ENCODE peak calls at places on chromosomes 16 and 17, in four cellular contexts. W is prostate gland, H is neural crest cell, P is upper lobe of right lung. X is an unnamed sample.

GRCh38 chr16:48384982-48385271 is 286 bp downstream of the SIAH1 start:
- DNase-seq in H (no peak), W (no peak), P (no peak), X (no peak)

GRCh38 chr17:19579867-19580565 is 46.4 kb downstream of the SLC47A1 start:
- DNase-seq in H (peak), W (no peak), P (no peak), X (no peak)

GRCh38 chr17:71631483-71631882 is 489.3 kb upstream of the SOX9 start:
- DNase-seq in W (no peak), P (no peak), H (no peak), X (no peak)

GRCh38 chr16:11700264-11701029 is 32.2 kb downstream of the SNN start:
- DNase-seq in H (no peak), W (no peak), P (no peak), X (no peak)

GRCh38 chr16:56327929-56328258 is 97.5 kb downstream of the AMFR start:
- DNase-seq in P (no peak), H (no peak), W (no peak), X (no peak)

GRCh38 chr16:69589434-69590269 is 23.9 kb downstream of the NFAT5 start:
- DNase-seq in W (no peak), H (no peak), P (no peak), X (no peak)

GRCh38 chr16:85465328-85466307 is 147.5 kb upstream of the GSE1 start:
- DNase-seq in W (no peak), H (no peak), P (no peak), X (no peak)

GRCh38 chr17:68294196-68294555 is 2.9 kb downstream of the ARSG start:
- DNase-seq in W (no peak), P (no peak), H (no peak), X (no peak)

GRCh38 chr17:44444735-44445105 is 55.3 kb upstream of the ITGA2B start:
- DNase-seq in W (no peak), P (no peak), H (no peak), X (no peak)

GRCh38 chr17:79320331-79320730 is 245.7 kb downstream of the ENGASE start:
- DNase-seq in W (no peak), P (no peak), H (no peak), X (no peak)

GRCh38 chr17:38883592-38884526 is 14.0 kb downstream of the LASP1 start:
- DNase-seq in W (no peak), P (no peak), H (peak), X (no peak)

GRCh38 chr16:54546481-54546880 is 259.9 kb upstream of the IRX3 start:
- DNase-seq in W (no peak), P (no peak), H (no peak), X (no peak)

GRCh38 chr16:85551319-85551978 is 61.7 kb upstream of the GSE1 start:
- DNase-seq in P (no peak), H (no peak), W (no peak), X (no peak)

GRCh38 chr16:85262558-85263196 is 150.4 kb upstream of the CIBAR2 start:
- DNase-seq in H (no peak), W (no peak), P (peak), X (no peak)

GRCh38 chr17:36614974-36615373 is 13.6 kb downstream of the MRM1 start:
- DNase-seq in W (no peak), H (no peak), P (no peak), X (no peak)

GRCh38 chr17:78131172-78132085 is 858 bp downstream of the TMC8 start:
- DNase-seq in W (no peak), H (no peak), P (peak), X (peak)

GRCh38 chr16:65125871-65126270 is 4.0 kb upstream of the CDH11 start:
- DNase-seq in W (no peak), P (no peak), H (no peak), X (no peak)

GRCh38 chr17:59527325-59527917 is 38.0 kb upstream of the DHX40 start:
- DNase-seq in P (no peak), H (no peak), W (no peak), X (no peak)

GRCh38 chr16:87931504-87931903 is 4.8 kb downstream of the CA5A start:
- DNase-seq in H (no peak), W (no peak), P (no peak), X (no peak)

GRCh38 chr17:37700881-37701280 is 44.0 kb downstream of the HNF1B start:
- DNase-seq in H (no peak), W (no peak), P (no peak), X (no peak)

GRCh38 chr17:80449930-80450576 is 26.4 kb downstream of the NPTX1 start:
- DNase-seq in H (no peak), W (no peak), P (no peak), X (no peak)

GRCh38 chr16:35744716-35745115 is 2285.3 kb downstream of the TP53TG3F start:
- DNase-seq in P (no peak), W (no peak), H (no peak), X (no peak)

GRCh38 chr17:61209524-61209923 is 190.1 kb upstream of the TBX2 start:
- DNase-seq in P (no peak), H (no peak), W (no peak), X (no peak)

GRCh38 chr16:84378567-84378966 is 10.2 kb downstream of the ATP2C2 start:
- DNase-seq in H (no peak), P (peak), W (no peak), X (no peak)

GRCh38 chr16:2894231-2894630 is 11.2 kb downstream of the FLYWCH2 start:
- DNase-seq in P (no peak), W (no peak), H (no peak), X (no peak)
- TF ChIP-seq CTCF in P (no peak), W (no peak), H (no peak), X (no peak)

GRCh38 chr17:76682306-76682705 is 28.5 kb downstream of the MXRA7 start:
- DNase-seq in P (no peak), H (no peak), W (no peak), X (no peak)

GRCh38 chr17:76683921-76684745 is 26.6 kb downstream of the MXRA7 start:
- DNase-seq in H (no peak), P (no peak), W (no peak), X (no peak)

GRCh38 chr17:76684756-76685155 is 26.0 kb downstream of the MXRA7 start:
- DNase-seq in P (no peak), H (no peak), W (no peak), X (no peak)

GRCh38 chr17:76681222-76682137 is 29.3 kb downstream of the MXRA7 start:
- DNase-seq in H (peak), P (peak), W (peak), X (no peak)

GRCh38 chr17:76683011-76683755 is 27.6 kb downstream of the MXRA7 start:
- DNase-seq in W (no peak), H (no peak), P (no peak), X (no peak)
- TF ChIP-seq CTCF in W (no peak), H (no peak), P (no peak), X (peak)

GRCh38 chr16:30866031-30866430 is 27.8 kb downstream of the BCL7C start:
- DNase-seq in H (no peak), W (no peak), P (no peak), X (no peak)

GRCh38 chr16:30870904-30871303 is 23.0 kb downstream of the BCL7C start:
- DNase-seq in P (no peak), W (no peak), H (no peak), X (no peak)

GRCh38 chr16:30867747-30868146 is 26.1 kb downstream of the BCL7C start:
- DNase-seq in H (no peak), W (no peak), P (no peak), X (no peak)
- TF ChIP-seq CTCF in H (peak), W (no peak), P (no peak), X (peak)

GRCh38 chr17:7437369-7437863 is 1.9 kb upstream of the FGF11 start:
- DNase-seq in H (no peak), P (no peak), W (no peak), X (no peak)

GRCh38 chr17:7438050-7438614 is 1.2 kb upstream of the FGF11 start:
- DNase-seq in P (peak), W (peak), H (no peak), X (no peak)

GRCh38 chr17:7438656-7439460 is 454 bp upstream of the FGF11 start:
- DNase-seq in P (no peak), W (no peak), H (no peak), X (no peak)

GRCh38 chr17:7436556-7437368 is 1.5 kb downstream of the TMEM102 start:
- DNase-seq in W (peak), P (peak), H (peak), X (no peak)

GRCh38 chr17:7435676-7436555 is 681 bp downstream of the TMEM102 start:
- DNase-seq in H (no peak), W (peak), P (peak), X (no peak)
- TF ChIP-seq CTCF in H (no peak), W (no peak), P (peak), X (peak)

GRCh38 chr16:62977876-62978275 is 941.6 kb upstream of the CDH8 start:
- DNase-seq in W (no peak), P (no peak), H (no peak), X (no peak)

DNA sequence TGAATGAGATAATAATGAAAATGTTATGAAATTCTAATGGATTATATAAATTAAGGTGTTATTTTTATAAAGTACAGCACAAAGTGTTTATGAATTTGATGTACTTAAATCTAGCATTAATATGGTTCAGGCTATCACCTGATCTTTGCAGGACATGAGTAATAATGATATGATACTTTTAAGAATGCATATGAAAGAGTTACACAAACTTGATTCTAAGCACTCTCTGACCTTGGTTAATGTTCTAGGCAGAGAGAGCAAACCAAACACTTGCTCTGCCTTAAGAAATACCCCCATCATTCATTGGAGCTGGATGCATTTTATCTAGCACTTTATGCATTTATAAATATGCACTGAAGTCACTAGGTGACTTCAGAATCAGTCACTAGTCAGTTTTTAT is 942.2 kb upstream of the CDH8 start:
- DNase-seq in W (no peak), H (no peak), P (no peak), X (no peak)
- TF ChIP-seq CTCF in W (no peak), H (no peak), P (no peak), X (no peak)

DNA sequence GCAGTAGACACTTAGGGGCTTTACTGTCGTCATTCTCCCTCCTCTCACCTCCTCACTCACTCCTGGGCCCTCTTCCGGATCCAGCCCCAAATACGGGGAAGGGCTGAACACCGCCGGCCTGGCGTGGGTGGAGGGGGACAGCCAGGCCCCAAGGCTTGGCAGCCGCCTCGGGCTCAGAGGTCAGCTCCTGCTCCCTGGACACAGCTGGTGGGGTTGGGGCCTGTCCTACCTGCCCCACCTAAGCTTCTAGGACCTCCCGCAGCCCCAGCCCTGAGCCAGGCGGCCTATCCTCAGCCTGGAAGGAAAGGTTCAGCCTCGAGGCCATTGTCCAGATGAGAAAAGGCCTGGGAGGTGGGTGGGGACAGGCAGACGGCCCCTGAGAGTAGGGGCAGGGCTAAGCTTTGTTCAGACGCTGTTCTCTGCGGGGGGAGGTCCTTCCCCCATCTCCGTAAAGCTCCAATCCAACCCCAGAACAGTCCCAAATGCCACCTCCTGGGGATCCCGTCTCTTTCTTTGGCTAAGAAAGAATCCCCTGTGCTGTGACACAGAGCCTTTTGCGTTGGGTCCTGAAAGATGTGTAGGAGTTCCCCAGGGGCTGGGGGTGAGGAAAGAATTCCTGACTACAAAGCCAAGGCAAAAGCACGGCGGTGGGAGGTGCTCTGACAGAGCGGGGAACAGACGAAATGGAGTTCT is 861 bp upstream of the LLGL1 start:
- DNase-seq in P (no peak), H (peak), W (no peak), X (no peak)
- TF ChIP-seq CTCF in P (no peak), H (no peak), W (no peak), X (no peak)

GRCh38 chr16:13453938-13454553 is 465.9 kb upstream of the ERCC4 start:
- DNase-seq in H (peak), W (peak), P (no peak), X (no peak)
- TF ChIP-seq CTCF in H (peak), W (peak), P (peak), X (peak)

GRCh38 chr17:82442643-82443464 is 7.7 kb downstream of the CYBC1 start:
- DNase-seq in H (no peak), P (no peak), W (no peak), X (no peak)

GRCh38 chr17:82439829-82440365 is 10.7 kb downstream of the CYBC1 start:
- DNase-seq in P (no peak), H (no peak), W (no peak), X (no peak)

GRCh38 chr17:82440377-82440981 is 10.1 kb downstream of the CYBC1 start:
- DNase-seq in P (peak), W (no peak), H (no peak), X (no peak)

GRCh38 chr17:82441686-82442487 is 8.7 kb downstream of the CYBC1 start:
- DNase-seq in W (no peak), H (no peak), P (no peak), X (no peak)

DNA sequence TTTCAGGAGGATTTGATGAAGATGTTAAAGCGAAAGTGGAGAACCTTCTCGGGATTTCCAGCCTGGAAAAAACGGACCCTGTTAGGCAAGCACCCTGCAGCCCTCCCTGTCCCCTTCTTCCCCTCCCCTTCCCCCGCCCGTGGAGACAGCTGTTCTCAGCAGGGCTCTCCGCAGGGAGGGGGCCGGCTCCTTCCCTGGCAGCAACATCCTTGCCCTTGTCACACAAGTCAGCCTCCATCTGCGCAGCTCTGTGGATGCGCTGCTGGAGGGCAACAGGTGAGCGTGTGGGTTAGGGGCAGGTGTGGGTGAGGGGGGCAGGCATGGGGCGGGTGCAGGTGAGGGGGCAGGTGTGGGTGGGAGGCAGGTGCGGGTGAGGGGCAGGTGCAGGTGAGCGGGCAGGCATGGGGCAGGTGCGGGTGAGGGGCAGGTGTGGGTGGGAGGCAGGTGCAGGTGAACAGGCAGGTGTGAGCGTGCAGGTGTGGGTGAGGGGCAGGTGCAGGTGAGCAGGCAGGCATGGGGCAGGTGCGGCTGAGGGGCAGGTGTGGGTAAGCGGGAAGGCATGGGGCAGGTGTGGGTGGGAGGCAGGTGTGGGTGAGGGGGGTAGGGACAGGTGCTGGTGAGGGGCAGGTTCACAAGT is 9.4 kb downstream of the CYBC1 start:
- DNase-seq in P (peak), W (no peak), H (no peak), X (no peak)
- TF ChIP-seq CTCF in P (no peak), W (no peak), H (no peak), X (no peak)

X was measured in chondrocyte.